ENCODE peak calls at places on chromosomes 13 and 19, in four cellular contexts. R, T, J and U are unnamed samples.

GRCh38 chr13:49546559-49546958 is 38.8 kb downstream of the RCBTB1 start:
- DNase-seq in T (no peak), J (no peak), R (no peak), U (no peak)

GRCh38 chr13:37747071-37747612 is 122.4 kb downstream of the TRPC4 start:
- DNase-seq in J (no peak), R (no peak), T (no peak), U (no peak)

GRCh38 chr13:103539265-103539664 is 473.0 kb upstream of the SLC10A2 start:
- DNase-seq in T (no peak), J (no peak), R (no peak), U (no peak)

GRCh38 chr13:20689291-20689690 is 14.2 kb upstream of the IL17D start:
- DNase-seq in R (no peak), J (no peak), T (no peak), U (no peak)

GRCh38 chr19:55811340-55811739 is 20.5 kb downstream of the NLRP11 start:
- DNase-seq in J (no peak), T (no peak), R (no peak), U (no peak)

GRCh38 chr19:49624967-49625910 is 14.7 kb downstream of the RRAS start:
- DNase-seq in J (no peak), T (no peak), R (no peak), U (no peak)

GRCh38 chr13:26062853-26063444 is 11.1 kb upstream of the SHISA2 start:
- DNase-seq in T (peak; percentile 59), J (no peak), R (peak; percentile 24), U (no peak)

GRCh38 chr19:2089001-2089711 is 7.0 kb downstream of the MOB3A start:
- DNase-seq in J (no peak), T (no peak), R (no peak), U (peak; percentile 78)

GRCh38 chr13:30396434-30397075 is 25.7 kb upstream of the UBE2L5 start:
- DNase-seq in R (no peak), T (no peak), J (no peak), U (no peak)

GRCh38 chr19:50969413-50969760 is at the start of gene KLK6:
- DNase-seq in T (peak; percentile 18), R (no peak), J (no peak), U (no peak)

GRCh38 chr13:105817011-105817410 is 718.5 kb downstream of the EFNB2 start:
- DNase-seq in R (no peak), J (peak; percentile 48), T (no peak), U (no peak)

GRCh38 chr13:82176761-82177160 is 1705.5 kb downstream of the SLITRK1 start:
- DNase-seq in T (no peak), R (no peak), J (no peak), U (no peak)

GRCh38 chr19:10105241-10106099 is 692 bp upstream of the PPAN start:
- DNase-seq in T (no peak), R (no peak), J (no peak), U (peak; percentile 82)

GRCh38 chr19:58317481-58318072 is 9.2 kb upstream of the ZSCAN22 start:
- DNase-seq in J (no peak), R (peak; percentile 61), T (no peak), U (no peak)

GRCh38 chr13:105920375-105920774 is 615.1 kb downstream of the EFNB2 start:
- DNase-seq in T (no peak), R (no peak), J (no peak), U (no peak)

GRCh38 chr13:110616103-110617101 is 1.1 kb downstream of the NAXD start:
- DNase-seq in T (peak; percentile 26), R (peak; percentile 59), J (peak; percentile 69), U (no peak)

GRCh38 chr19:14433454-14434156 is 499 bp downstream of the PKN1 start:
- DNase-seq in R (no peak), T (no peak), J (peak; percentile 61), U (no peak)

GRCh38 chr13:96460571-96460970 is 370.7 kb downstream of the HS6ST3 start:
- DNase-seq in R (no peak), T (no peak), J (no peak), U (no peak)

GRCh38 chr19:47228937-47229673 is 1.9 kb downstream of the BBC3 start:
- DNase-seq in R (peak; percentile 60), J (no peak), T (peak; percentile 32), U (no peak)

GRCh38 chr19:2270157-2270571 is 11.8 kb downstream of the PEAK3 start:
- DNase-seq in J (no peak), R (peak; percentile 64), T (no peak), U (no peak)

GRCh38 chr19:40650749-40651305 is 39.6 kb downstream of the NUMBL start:
- DNase-seq in T (no peak), J (no peak), R (no peak), U (no peak)

GRCh38 chr13:44259045-44260042 is 114.3 kb upstream of the SERP2 start:
- DNase-seq in R (peak; percentile 70), T (no peak), J (no peak), U (peak; percentile 47)

GRCh38 chr19:6736917-6737283 is 480 bp downstream of the GPR108 start:
- DNase-seq in R (no peak), J (no peak), T (no peak), U (no peak)

GRCh38 chr13:43196750-43197149 is 173.4 kb downstream of the DNAJC15 start:
- DNase-seq in J (no peak), R (no peak), T (no peak), U (no peak)

GRCh38 chr19:14477417-14478112 is 2.4 kb upstream of the PTGER1 start:
- DNase-seq in J (no peak), R (no peak), T (no peak), U (no peak)

GRCh38 chr19:12956446-12957388 is at the start of gene GADD45GIP1:
- DNase-seq in T (peak; percentile 67), R (peak; percentile 91), J (peak; percentile 89), U (peak; percentile 41)

GRCh38 chr13:50593228-50593627 is 250.3 kb downstream of the DLEU7 start:
- DNase-seq in J (no peak), T (no peak), R (no peak), U (no peak)

GRCh38 chr19:18385675-18386542 is at the start of gene GDF15:
- DNase-seq in T (peak; percentile 95), R (peak; percentile 98), J (peak; percentile 90), U (no peak)

GRCh38 chr13:50107205-50107604 is 92.0 kb downstream of the KCNRG start:
- DNase-seq in J (no peak), T (no peak), R (no peak), U (no peak)

GRCh38 chr13:97544041-97544765 is 110.2 kb downstream of the RAP2A start:
- DNase-seq in T (no peak), R (no peak), J (no peak), U (no peak)

GRCh38 chr19:30320466-30320865 is 51.7 kb upstream of the ZNF536 start:
- DNase-seq in J (no peak), T (no peak), R (no peak), U (no peak)

GRCh38 chr19:29843180-29844051 is 31.6 kb downstream of the CCNE1 start:
- DNase-seq in R (peak; percentile 28), J (peak; percentile 63), T (no peak), U (no peak)

GRCh38 chr13:30805603-30806011 is 70.3 kb downstream of the ALOX5AP start:
- DNase-seq in J (no peak), T (peak; percentile 90), R (no peak), U (no peak)

GRCh38 chr13:110438211-110438610 is 123.3 kb downstream of the RAB20 start:
- DNase-seq in R (peak; percentile 11), T (no peak), J (no peak), U (no peak)

GRCh38 chr13:24746618-24747247 is 17.2 kb upstream of the RNF17 start:
- DNase-seq in R (no peak), J (peak; percentile 85), T (no peak), U (no peak)

GRCh38 chr19:19165396-19165795 is 4.7 kb downstream of the MEF2B start:
- DNase-seq in R (no peak), J (no peak), T (no peak), U (no peak)

GRCh38 chr19:37991841-37992248 is 84.8 kb downstream of the SIPA1L3 start:
- DNase-seq in J (no peak), R (no peak), T (peak; percentile 21), U (no peak)

DNA sequence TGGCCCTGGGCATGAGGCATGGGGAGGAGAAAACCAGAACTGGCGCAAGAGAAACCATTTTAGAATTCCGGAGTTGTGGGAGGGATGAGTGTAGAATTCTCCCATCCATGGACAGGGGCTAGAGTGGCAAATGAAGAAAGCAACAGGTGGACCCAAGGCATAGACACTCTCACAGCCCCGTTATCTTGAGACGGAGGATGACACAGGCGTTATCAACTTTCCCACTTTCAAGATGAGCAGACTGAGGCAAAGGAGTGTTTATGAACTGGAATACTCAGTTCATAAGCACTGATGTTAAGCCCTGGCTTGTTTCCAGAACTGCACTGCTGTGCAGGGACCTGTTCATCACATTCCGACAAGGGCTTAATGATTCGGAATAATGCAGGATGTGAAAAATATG is 1.1 kb upstream of the GTF3A start:
- DNase-seq in J (no peak), R (peak; percentile 25), T (no peak), U (no peak)
- TF ChIP-seq GABPA in J (no peak), R (no peak), T (no peak), U (no peak)

DNA sequence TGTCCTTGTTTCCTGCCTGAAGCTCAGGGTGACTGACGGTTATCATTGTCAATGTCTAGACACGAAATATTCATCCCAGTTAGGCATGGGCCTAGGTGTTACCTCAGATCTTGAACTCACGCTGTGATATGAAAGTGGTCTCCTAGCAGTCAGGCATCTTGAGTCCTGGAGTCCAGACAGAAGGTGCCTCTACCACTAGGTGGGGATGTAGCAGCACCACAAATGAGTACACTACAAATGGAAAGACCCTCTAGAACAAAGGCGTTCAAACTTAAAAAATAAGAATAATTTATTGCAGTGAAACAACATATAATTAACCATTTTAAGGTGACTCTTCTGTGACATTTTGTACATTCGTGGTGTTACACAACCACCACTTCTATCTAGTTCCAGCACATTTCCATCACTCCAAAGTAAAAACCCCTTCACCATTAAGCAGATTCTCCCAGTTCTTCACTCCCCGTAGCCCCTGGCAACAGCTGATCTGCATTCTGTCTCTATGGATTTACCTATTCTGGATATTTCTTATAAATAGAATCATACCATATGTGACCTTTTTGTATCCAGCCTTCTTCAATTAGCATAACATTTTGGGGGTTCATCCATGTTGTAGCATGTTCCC is 11.9 kb upstream of the FRY start:
- DNase-seq in T (peak; percentile 73), R (peak; percentile 28), J (no peak), U (peak; percentile 17)
- TF ChIP-seq KDM1A in T (no peak), R (no peak), J (no peak), U (no peak)

DNA sequence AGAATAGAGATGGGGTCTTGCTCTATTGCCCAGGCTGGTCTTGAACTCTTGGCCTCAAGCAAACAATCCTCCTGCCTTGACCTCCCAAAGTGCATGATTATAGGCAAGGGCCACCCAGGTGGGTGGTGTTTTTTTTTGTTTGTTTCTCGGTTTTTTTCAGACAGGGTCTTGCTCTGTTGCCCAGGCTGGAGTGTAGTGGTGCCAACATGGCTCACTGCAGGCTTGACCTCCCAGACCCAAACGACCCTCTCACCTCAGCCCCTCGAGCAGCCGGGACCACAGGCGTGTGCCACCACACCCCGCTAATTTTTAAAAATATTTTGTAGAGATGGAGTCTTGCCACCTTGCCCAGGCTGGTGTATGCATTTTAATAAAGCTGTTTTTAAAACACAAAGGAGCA is 14.9 kb downstream of the GRTP1 start:
- DNase-seq in R (no peak), J (no peak), T (no peak), U (no peak)
- TF ChIP-seq GABPA in R (no peak), J (no peak), T (no peak), U (no peak)

DNA sequence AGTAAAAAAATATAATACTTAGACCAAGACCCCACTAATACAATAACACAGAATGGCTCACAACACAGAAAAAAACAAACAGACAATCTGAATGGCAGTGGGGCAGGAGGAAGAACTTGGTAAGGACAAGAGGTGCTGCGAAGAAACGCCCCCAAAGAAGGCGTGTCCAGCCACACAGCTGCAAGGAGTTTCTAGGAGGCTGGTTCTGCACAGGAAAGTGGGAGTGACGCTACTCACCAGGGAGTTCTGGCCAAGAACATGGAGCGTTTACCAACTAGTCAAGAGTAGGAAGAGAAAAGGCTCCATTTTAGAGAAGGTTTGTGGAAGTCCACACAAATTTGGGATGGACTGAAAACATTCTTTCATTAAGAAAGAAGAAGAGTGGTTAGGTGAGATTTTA is 95.3 kb upstream of the SLC15A1 start:
- DNase-seq in T (no peak), J (no peak), R (peak; percentile 60), U (no peak)
- TF ChIP-seq KDM1A in T (no peak), J (no peak), R (no peak), U (no peak)